ENCODE peak calls at places on chromosomes 7 and 10, in five cellular contexts. M is cardiac fibroblast, U is foreskin fibroblast, L is tibial nerve, X is cardiac muscle cell. A is an unnamed sample.
A peak's percentile ranks its signal among the peaks of the same experiment; 100 is the strongest.

GRCh38 chr10:60955957-60956425 is 12.0 kb upstream of the RHOBTB1 start:
- DNase-seq in M (peak; percentile 41), U (peak; percentile 66), L (no peak), X (no peak), A (no peak)

GRCh38 chr7:125383324-125383723 is 453.7 kb upstream of the POT1 start:
- DNase-seq in M (no peak), U (no peak), L (no peak), X (no peak), A (no peak)

GRCh38 chr7:30173058-30173897 is 38.5 kb downstream of the MTURN start:
- DNase-seq in M (peak; percentile 93), U (peak; percentile 96), L (no peak), X (peak; percentile 73), A (peak; percentile 88)

GRCh38 chr10:112314822-112315474 is 31.7 kb downstream of the TECTB start:
- DNase-seq in M (peak; percentile 80), U (peak; percentile 51), L (peak; percentile 93), X (peak; percentile 91), A (peak; percentile 49)

GRCh38 chr7:42159150-42159549 is 77.9 kb downstream of the GLI3 start:
- DNase-seq in M (no peak), U (no peak), L (no peak), X (no peak), A (no peak)

GRCh38 chr10:4280481-4281206 is 495.6 kb upstream of the KLF6 start:
- DNase-seq in M (peak; percentile 58), U (peak; percentile 74), L (no peak), X (no peak), A (no peak)

GRCh38 chr10:118842826-118843624 is 88.3 kb upstream of the CACUL1 start:
- DNase-seq in M (no peak), U (no peak), L (no peak), X (no peak), A (no peak)

GRCh38 chr10:34183397-34183796 is 631.7 kb downstream of the PARD3 start:
- DNase-seq in M (no peak), U (no peak), L (no peak), X (no peak), A (no peak)

GRCh38 chr7:66303454-66304160 is 98.5 kb downstream of the TPST1 start:
- DNase-seq in M (no peak), U (no peak), L (no peak), X (no peak), A (no peak)

GRCh38 chr7:71363223-71363622 is 231.3 kb downstream of the GALNT17 start:
- DNase-seq in M (no peak), U (no peak), L (no peak), X (no peak), A (no peak)

GRCh38 chr7:132030161-132030568 is 473.7 kb upstream of the PODXL start:
- DNase-seq in M (peak; percentile 37), U (no peak), L (no peak), X (peak; percentile 34), A (peak; percentile 15)

GRCh38 chr10:61970182-61971015 is 68.9 kb downstream of the ARID5B start:
- DNase-seq in M (peak; percentile 71), U (no peak), L (no peak), X (no peak), A (peak; percentile 16)

GRCh38 chr7:111239437-111239836 is 148.5 kb downstream of the LRRN3 start:
- DNase-seq in M (no peak), U (no peak), L (no peak), X (no peak), A (no peak)

GRCh38 chr10:26335574-26336093 is 102.5 kb upstream of the APBB1IP start:
- DNase-seq in M (no peak), U (no peak), L (no peak), X (no peak), A (no peak)

GRCh38 chr7:91089382-91089963 is 174.8 kb upstream of the FZD1 start:
- DNase-seq in M (peak; percentile 65), U (no peak), L (peak; percentile 27), X (peak; percentile 38), A (peak; percentile 15)

GRCh38 chr10:77392851-77393250 is 244.8 kb downstream of the KCNMA1 start:
- DNase-seq in M (peak; percentile 88), U (peak; percentile 99), L (no peak), X (no peak), A (peak; percentile 70)

GRCh38 chr7:51315393-51316261 is 982 bp downstream of the COBL start:
- DNase-seq in M (peak; percentile 2), U (no peak), L (no peak), X (peak; percentile 36), A (no peak)

GRCh38 chr7:18458830-18459229 is 36.7 kb upstream of the HDAC9 start:
- DNase-seq in M (no peak), U (no peak), L (no peak), X (no peak), A (peak; percentile 15)

GRCh38 chr7:55774327-55775050 is 88.1 kb downstream of the SEPTIN14 start:
- DNase-seq in M (no peak), U (no peak), L (no peak), X (no peak), A (no peak)

GRCh38 chr7:90599892-90600555 is 3.9 kb downstream of the CDK14 start:
- DNase-seq in M (peak; percentile 68), U (no peak), L (no peak), X (no peak), A (no peak)

GRCh38 chr10:96651998-96652431 is 65.2 kb upstream of the TM9SF3 start:
- DNase-seq in M (no peak), U (no peak), L (no peak), X (no peak), A (no peak)

GRCh38 chr7:6476596-6477374 is 29.0 kb upstream of the DAGLB start:
- DNase-seq in M (no peak), U (no peak), L (no peak), X (no peak), A (no peak)
- H3K4me3 ChIP-seq in M (no peak overlapping the region), U (no peak overlapping the region), L (no peak overlapping the region), X (no peak overlapping the region), A (no peak overlapping the region)

DNA sequence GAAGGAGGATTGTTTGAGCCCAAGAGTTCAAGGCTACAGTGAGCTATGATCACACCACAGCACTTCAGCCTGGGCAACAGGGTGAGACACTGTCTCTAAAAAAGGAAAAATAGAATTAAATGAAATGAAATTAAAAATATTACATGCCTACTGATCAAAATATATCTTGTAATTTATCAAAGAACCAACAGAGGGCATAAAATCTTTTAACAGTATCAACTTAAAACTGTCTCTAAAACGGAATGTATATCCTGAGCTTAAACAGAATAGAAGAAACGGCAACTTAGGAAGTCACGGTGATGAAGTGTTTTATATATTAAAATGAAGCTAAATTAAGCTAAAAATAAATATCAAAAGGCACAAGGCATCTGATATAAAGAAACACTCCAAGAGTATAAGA is 78.8 kb downstream of the MTPAP start:
- DNase-seq in M (peak; percentile 28), U (no peak), L (no peak), X (no peak), A (no peak)
- TF ChIP-seq CTCF in M (no peak), U (peak; percentile 10), L (no peak), X (peak; percentile 26), A (no peak)

GRCh38 chr10:128046934-128047251 is 79.3 kb downstream of the MKI67 start:
- DNase-seq in M (no peak), U (no peak), L (no peak), X (no peak), A (no peak)

GRCh38 chr10:128047337-128047736 is 78.9 kb downstream of the MKI67 start:
- DNase-seq in M (peak; percentile 76), U (no peak), L (peak; percentile 49), X (peak; percentile 65), A (no peak)

GRCh38 chr10:128046156-128046933 is 79.9 kb downstream of the MKI67 start:
- DNase-seq in M (no peak), U (no peak), L (no peak), X (no peak), A (no peak)

GRCh38 chr10:128049226-128050010 is 76.8 kb downstream of the MKI67 start:
- DNase-seq in M (no peak), U (no peak), L (no peak), X (no peak), A (no peak)

DNA sequence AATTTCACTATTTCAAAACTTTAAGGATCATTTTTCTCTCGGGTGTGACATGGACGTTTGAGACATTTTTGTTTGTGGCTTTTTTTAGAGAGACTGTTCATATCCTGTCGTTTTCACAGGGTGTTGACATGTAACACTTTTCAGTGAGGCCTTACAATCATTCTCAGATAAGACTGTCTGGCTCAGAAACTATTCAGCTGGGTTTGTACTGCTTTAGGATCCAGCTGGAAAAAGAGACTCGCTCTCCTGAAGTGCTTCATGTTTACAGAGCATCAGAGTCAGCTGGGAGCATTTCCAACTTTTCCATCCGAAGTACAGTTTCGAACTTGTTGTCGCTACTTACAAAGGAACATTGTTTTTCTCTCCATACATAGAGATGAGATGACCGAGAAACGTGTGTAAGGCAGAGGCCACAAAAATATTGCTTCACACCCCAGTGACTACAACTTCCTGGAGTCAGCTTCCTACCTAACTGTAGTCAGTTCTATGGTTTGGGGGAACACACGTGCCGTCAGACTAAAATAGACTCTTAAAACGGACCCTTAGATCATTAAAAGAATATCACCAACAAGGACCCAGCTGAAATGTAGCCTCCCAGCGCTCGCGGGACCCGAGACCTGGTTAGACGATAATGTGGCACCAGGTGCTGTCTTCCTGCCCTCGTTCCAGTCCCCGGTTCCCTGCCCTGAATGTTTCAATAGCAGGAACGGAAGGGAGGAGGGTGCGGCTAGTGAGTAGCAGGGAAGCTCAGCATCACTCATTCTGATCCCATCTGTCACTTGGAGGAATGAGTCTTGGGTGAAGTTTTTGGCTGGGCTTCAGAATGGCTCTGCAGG is 78.0 kb downstream of the MKI67 start:
- DNase-seq in M (peak; percentile 92), U (no peak), L (no peak), X (peak; percentile 68), A (no peak)
- H3K4me3 ChIP-seq in M (peak overlapping the region; percentile 35), U (no peak overlapping the region), L (peak overlapping the region; percentile 20), X (peak overlapping the region; percentile 1), A (no peak overlapping the region)

DNA sequence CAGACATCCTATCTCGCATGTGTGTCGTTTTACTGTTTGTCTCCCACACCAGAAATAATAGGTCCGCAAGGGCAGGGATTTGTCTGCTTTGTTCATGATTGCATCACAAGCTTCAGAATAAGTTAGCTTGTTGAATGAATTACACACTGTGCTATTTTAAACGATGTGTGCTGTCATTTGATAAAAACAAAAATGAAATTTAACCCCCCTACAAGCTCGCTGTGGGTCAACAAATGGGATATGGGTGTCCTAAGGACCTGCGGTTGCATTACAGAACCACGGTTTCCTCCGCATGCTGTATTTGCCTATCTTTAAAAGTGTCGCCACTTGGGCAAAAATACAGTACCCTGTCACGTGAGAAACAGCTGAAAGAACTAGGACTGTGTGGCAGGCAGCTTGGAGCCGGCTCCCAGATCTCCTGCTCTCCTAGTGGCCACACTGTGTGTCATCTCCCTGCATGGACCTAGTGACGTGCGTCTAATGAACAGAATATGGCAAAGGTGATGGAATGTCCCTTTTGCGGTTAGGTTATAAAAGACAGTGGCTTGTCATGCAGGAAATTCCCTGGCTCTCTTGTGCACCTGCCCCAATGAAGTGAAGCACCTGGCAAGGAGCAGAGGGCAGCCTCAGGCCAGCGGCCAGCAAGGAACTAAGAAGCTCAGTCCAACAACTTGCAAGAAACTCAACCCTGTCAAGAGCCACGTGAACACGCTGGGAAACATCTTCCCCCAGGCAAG is 32.9 kb upstream of the CRYGN start:
- DNase-seq in M (peak; percentile 48), U (no peak), L (no peak), X (no peak), A (no peak)
- TF ChIP-seq CTCF in M (no peak), U (no peak), L (no peak), X (no peak), A (no peak)

GRCh38 chr10:72334196-72334831 is 20.4 kb downstream of the DNAJB12 start:
- DNase-seq in M (peak; percentile 93), U (no peak), L (no peak), X (peak; percentile 83), A (peak; percentile 77)
- H3K4me3 ChIP-seq in M (no peak overlapping the region), U (no peak overlapping the region), L (no peak overlapping the region), X (no peak overlapping the region), A (no peak overlapping the region)

A was measured in astrocyte of the cerebellum.